ENCODE peak calls at places on chromosomes 6 and 20, in four cellular contexts. One of them, this sample, is unnamed.
A peak's percentile ranks its signal among the peaks of the same experiment; 100 is the strongest.

GRCh38 chr6:142726616-142727015 is 218.4 kb downstream of the HIVEP2 start:
- DNase-seq in HCT116: no peak
- DNase-seq in endothelial cell of umbilical vein: no peak
- DNase-seq in lower leg skin: no peak
- DNase-seq in this sample: no peak

GRCh38 chr6:142935553-142936517 is 9.1 kb downstream of the HIVEP2 start:
- DNase-seq in endothelial cell of umbilical vein: no peak
- DNase-seq in HCT116: no peak
- DNase-seq in lower leg skin: no peak
- DNase-seq in this sample: no peak

GRCh38 chr20:4812216-4812615 is 90.5 kb downstream of the PRND start:
- DNase-seq in lower leg skin: no peak
- DNase-seq in endothelial cell of umbilical vein: no peak
- DNase-seq in HCT116: no peak
- DNase-seq in this sample: no peak

GRCh38 chr6:170222498-170223471 is 68.1 kb downstream of the DLL1 start:
- DNase-seq in HCT116: no peak
- DNase-seq in lower leg skin: peak; percentile 84
- DNase-seq in endothelial cell of umbilical vein: no peak
- DNase-seq in this sample: no peak

GRCh38 chr20:17650816-17651760 is 31.0 kb downstream of the RRBP1 start:
- DNase-seq in lower leg skin: no peak
- DNase-seq in endothelial cell of umbilical vein: no peak
- DNase-seq in HCT116: no peak
- DNase-seq in this sample: no peak

GRCh38 chr20:4082406-4083102 is 67.2 kb upstream of the RNF24 start:
- DNase-seq in HCT116: no peak
- DNase-seq in lower leg skin: peak; percentile 89
- DNase-seq in endothelial cell of umbilical vein: no peak
- DNase-seq in this sample: no peak

GRCh38 chr6:170453586-170454511 is 99.3 kb downstream of the PSMB1 start:
- DNase-seq in HCT116: no peak
- DNase-seq in endothelial cell of umbilical vein: no peak
- DNase-seq in lower leg skin: peak; percentile 80
- DNase-seq in this sample: no peak

GRCh38 chr20:43767686-43768474 is 41.1 kb upstream of the GTSF1L start:
- DNase-seq in endothelial cell of umbilical vein: no peak
- DNase-seq in lower leg skin: no peak
- DNase-seq in HCT116: no peak
- DNase-seq in this sample: no peak

GRCh38 chr6:53929340-53930120 is 134.7 kb downstream of the LRRC1 start:
- DNase-seq in endothelial cell of umbilical vein: no peak
- DNase-seq in lower leg skin: no peak
- DNase-seq in HCT116: peak; percentile 7
- DNase-seq in this sample: no peak

GRCh38 chr6:132130530-132131298 is 179.5 kb upstream of the CCN2 start:
- DNase-seq in lower leg skin: peak; percentile 86
- DNase-seq in endothelial cell of umbilical vein: peak; percentile 67
- DNase-seq in HCT116: no peak
- DNase-seq in this sample: no peak

GRCh38 chr6:157405986-157406385 is 25.0 kb downstream of the ZDHHC14 start:
- DNase-seq in HCT116: no peak
- DNase-seq in endothelial cell of umbilical vein: peak; percentile 13
- DNase-seq in lower leg skin: no peak
- DNase-seq in this sample: no peak

GRCh38 chr20:49594143-49594928 is 26.4 kb upstream of the PTGIS start:
- DNase-seq in HCT116: no peak
- DNase-seq in lower leg skin: peak; percentile 92
- DNase-seq in endothelial cell of umbilical vein: peak; percentile 28
- DNase-seq in this sample: no peak

GRCh38 chr6:99119109-99120031 is 171.6 kb upstream of the FBXL4 start:
- DNase-seq in endothelial cell of umbilical vein: peak; percentile 54
- DNase-seq in lower leg skin: no peak
- DNase-seq in HCT116: peak; percentile 12
- DNase-seq in this sample: no peak

GRCh38 chr6:106622412-106622811 is 6.9 kb downstream of the RTN4IP1 start:
- DNase-seq in HCT116: no peak
- DNase-seq in lower leg skin: no peak
- DNase-seq in endothelial cell of umbilical vein: no peak
- DNase-seq in this sample: no peak

GRCh38 chr6:50381106-50381415 is 331.3 kb upstream of the DEFB112 start:
- DNase-seq in HCT116: no peak
- DNase-seq in endothelial cell of umbilical vein: no peak
- DNase-seq in lower leg skin: no peak
- DNase-seq in this sample: no peak

DNA sequence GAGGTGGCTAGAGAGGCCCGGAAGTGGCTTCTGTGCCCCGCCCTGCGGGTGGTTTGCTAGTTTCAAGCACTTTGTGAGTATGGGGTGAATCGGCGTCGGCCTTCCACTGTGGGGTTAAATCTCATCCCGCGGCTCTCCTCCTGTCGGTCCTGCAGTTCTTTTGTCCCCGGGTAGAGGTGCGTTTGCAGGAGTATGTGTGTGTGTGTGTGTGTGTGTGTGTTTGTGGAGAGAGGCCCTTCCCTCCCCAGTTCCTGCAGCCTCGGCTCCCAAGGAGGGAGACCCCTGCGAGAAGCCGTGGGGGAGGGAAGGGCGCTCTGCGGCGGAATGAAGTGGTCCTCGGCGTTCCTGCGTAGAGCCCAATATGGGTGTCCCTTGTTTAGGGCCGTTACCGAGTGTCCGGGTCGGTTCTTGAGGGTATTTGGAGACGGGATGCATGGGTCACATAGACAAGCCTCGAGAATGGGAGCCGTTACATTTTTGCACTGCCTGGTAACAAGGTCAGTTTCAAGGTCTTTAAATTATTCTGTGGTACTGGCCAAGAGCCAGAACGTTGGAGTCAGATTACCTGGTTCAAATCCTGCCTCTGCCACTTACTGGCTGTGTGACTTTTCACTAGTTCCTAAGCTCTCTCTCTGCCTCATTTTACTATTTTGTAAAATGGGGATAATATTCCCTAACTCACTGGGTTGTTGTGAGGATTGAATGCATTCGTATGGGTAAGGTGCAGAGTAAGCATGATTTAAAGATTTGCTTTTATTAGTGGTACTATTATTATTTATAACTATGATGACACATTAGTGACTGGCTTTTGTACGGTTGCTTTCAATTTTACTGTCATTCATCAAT is at the start of gene ZKSCAN3:
- DNase-seq in endothelial cell of umbilical vein: peak; percentile 76
- DNase-seq in HCT116: peak; percentile 80
- DNase-seq in lower leg skin: peak; percentile 96
- DNase-seq in this sample: peak; percentile 41
- TF ChIP-seq POLR2A in endothelial cell of umbilical vein: peak; percentile 85
- TF ChIP-seq POLR2A in HCT116: peak; percentile 81
- TF ChIP-seq POLR2A in lower leg skin: no peak
- TF ChIP-seq POLR2A in this sample: peak; percentile 10

DNA sequence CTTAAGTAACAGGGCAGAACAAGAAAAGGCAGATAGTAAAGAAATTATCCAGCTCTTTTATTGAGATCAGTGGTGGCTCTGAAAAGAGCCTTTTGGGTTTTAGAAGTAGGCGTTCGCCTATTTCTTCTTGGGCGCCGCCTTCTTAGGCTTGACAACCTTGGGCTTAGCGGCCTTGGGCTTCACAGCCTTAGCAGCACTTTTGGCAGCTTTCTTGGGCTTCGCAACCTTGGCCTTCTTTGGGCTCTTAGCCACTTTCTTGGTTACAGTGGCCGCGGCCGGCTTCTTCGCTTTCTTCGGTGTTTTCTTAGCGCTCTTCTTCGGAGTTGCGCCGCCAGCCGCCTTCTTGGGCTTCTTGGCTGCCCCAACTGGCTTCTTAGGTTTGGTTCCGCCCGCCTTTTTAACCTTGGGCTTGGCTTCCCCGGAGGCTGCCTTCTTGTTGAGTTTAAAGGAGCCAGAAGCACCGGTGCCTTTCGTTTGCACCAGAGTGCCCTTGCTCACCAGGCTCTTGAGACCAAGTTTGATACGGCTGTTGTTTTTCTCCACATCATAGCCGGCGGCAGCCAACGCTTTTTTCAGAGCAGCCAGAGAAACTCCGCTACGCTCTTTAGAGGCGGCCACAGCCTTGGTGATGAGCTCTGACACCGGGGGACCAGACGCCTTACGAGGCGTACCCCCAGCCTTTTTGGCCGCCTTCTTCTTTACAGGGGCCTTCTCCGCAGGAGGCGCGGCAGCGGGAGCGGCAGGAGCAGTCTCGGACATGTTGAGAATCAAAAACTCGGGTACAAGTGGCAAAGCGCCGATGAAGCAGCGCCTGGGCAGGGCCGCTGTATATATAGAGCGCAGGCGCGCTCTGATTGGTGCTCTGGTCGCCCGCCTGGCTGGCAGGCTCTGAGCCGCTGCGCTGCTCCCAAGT is 31.3 kb upstream of the HFE start:
- DNase-seq in HCT116: peak; percentile 84
- DNase-seq in lower leg skin: peak; percentile 98
- DNase-seq in endothelial cell of umbilical vein: peak; percentile 93
- DNase-seq in this sample: peak; percentile 64
- TF ChIP-seq POLR2A in HCT116: peak; percentile 100
- TF ChIP-seq POLR2A in lower leg skin: no peak
- TF ChIP-seq POLR2A in endothelial cell of umbilical vein: peak; percentile 88
- TF ChIP-seq POLR2A in this sample: peak; percentile 93

GRCh38 chr20:64064145-64064698 is 1.2 kb downstream of the TCEA2 start:
- DNase-seq in endothelial cell of umbilical vein: no peak
- DNase-seq in HCT116: peak; percentile 22
- DNase-seq in lower leg skin: no peak
- DNase-seq in this sample: no peak

GRCh38 chr20:64065062-64065972 is 2.3 kb downstream of the TCEA2 start:
- DNase-seq in HCT116: no peak
- DNase-seq in endothelial cell of umbilical vein: no peak
- DNase-seq in lower leg skin: no peak
- DNase-seq in this sample: no peak

GRCh38 chr20:64062276-64062595 is 762 bp upstream of the TCEA2 start:
- DNase-seq in endothelial cell of umbilical vein: no peak
- DNase-seq in HCT116: no peak
- DNase-seq in lower leg skin: no peak
- DNase-seq in this sample: no peak

GRCh38 chr20:64063389-64064144 is 569 bp downstream of the TCEA2 start:
- DNase-seq in HCT116: no peak
- DNase-seq in lower leg skin: no peak
- DNase-seq in endothelial cell of umbilical vein: no peak
- DNase-seq in this sample: no peak

GRCh38 chr20:64062596-64063388 is at the start of gene TCEA2:
- DNase-seq in endothelial cell of umbilical vein: peak; percentile 93
- DNase-seq in HCT116: peak; percentile 82
- DNase-seq in lower leg skin: peak; percentile 100
- DNase-seq in this sample: peak; percentile 70
- TF ChIP-seq POLR2A in endothelial cell of umbilical vein: peak; percentile 87
- TF ChIP-seq POLR2A in HCT116: no peak
- TF ChIP-seq POLR2A in lower leg skin: no peak
- TF ChIP-seq POLR2A in this sample: peak; percentile 79

GRCh38 chr20:64250027-64250426 is 5.5 kb upstream of the PCMTD2 start:
- DNase-seq in HCT116: no peak
- DNase-seq in lower leg skin: no peak
- DNase-seq in endothelial cell of umbilical vein: no peak
- DNase-seq in this sample: no peak

GRCh38 chr20:64247312-64247627 is 8.3 kb upstream of the PCMTD2 start:
- DNase-seq in HCT116: no peak
- DNase-seq in endothelial cell of umbilical vein: no peak
- DNase-seq in lower leg skin: no peak
- DNase-seq in this sample: no peak

GRCh38 chr20:64245746-64246595 is 9.6 kb upstream of the PCMTD2 start:
- DNase-seq in lower leg skin: peak; percentile 52
- DNase-seq in endothelial cell of umbilical vein: no peak
- DNase-seq in HCT116: no peak
- DNase-seq in this sample: no peak

GRCh38 chr20:64246616-64247311 is 8.8 kb upstream of the PCMTD2 start:
- DNase-seq in HCT116: no peak
- DNase-seq in lower leg skin: peak; percentile 77
- DNase-seq in endothelial cell of umbilical vein: no peak
- DNase-seq in this sample: no peak

DNA sequence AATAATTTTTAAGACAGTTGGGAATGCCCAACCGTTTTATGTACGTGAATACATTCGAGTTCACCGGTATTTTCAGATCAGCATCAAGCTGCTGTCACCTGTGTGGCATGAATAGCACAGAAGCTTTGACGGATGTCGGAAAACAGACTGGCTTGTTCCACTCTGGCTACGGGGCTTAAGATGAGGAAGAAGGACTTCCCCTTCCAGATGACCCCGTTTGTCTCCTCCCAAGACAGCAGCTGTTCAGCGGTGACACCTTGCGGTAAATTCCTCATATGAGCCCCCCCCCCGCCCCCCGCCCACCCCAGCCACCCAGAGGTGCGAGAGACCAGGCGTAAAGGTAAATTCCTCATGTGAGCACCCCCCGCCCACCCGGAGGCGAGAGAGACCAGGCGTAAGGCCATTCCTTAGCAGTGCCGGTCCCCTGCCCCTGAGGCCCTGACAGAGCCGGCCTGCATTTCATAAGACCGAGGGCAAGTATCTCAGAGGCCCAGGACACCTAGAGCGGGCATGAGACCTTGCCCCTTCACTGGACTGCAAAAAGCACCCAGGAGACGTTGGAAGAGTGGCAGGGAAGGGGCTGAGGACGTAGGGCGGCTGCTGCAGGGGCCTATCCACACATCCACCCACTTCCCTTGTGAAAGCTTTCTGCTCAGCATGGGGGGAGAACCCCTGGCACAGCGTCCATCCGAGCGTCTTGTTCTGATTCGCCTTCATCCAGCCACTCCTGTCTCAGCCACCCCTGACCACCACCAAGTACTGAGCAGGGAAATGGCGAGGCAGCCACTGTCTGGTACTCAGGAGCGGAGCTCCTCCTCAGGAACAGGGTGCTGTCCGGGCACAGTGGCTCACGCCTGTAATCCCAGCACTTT is 7.3 kb upstream of the PCMTD2 start:
- DNase-seq in lower leg skin: peak; percentile 77
- DNase-seq in HCT116: no peak
- DNase-seq in endothelial cell of umbilical vein: no peak
- DNase-seq in this sample: no peak
- TF ChIP-seq POLR2A in lower leg skin: no peak
- TF ChIP-seq POLR2A in HCT116: no peak
- TF ChIP-seq POLR2A in endothelial cell of umbilical vein: no peak
- TF ChIP-seq POLR2A in this sample: no peak